ENCODE peak calls at places on chromosomes 4 and X, in seven cellular contexts. A, Y, O, P, J, S and W are unnamed samples.

GRCh38 chr4:113869743-113870375 is 108.3 kb upstream of the CAMK2D start:
- DNase-seq in A (no peak), Y (peak; percentile 27), O (peak; percentile 30), P (no peak), J (no peak), S (no peak), W (no peak)

GRCh38 chr4:85952518-85952917 is 407.3 kb downstream of the MAPK10 start:
- DNase-seq in A (no peak), Y (peak; percentile 77), O (no peak), P (no peak), J (no peak), S (no peak), W (no peak)

GRCh38 chr4:151688003-151688784 is 72.6 kb downstream of the GATB start:
- DNase-seq in A (no peak), Y (peak; percentile 21), O (no peak), P (no peak), J (no peak), S (no peak), W (no peak)

GRCh38 chr4:126136922-126137781 is 822.4 kb downstream of the FAT4 start:
- DNase-seq in A (no peak), Y (no peak), O (no peak), P (no peak), J (no peak), S (no peak), W (no peak)

GRCh38 chr4:7398104-7398423 is 36.7 kb downstream of the PSAPL1 start:
- DNase-seq in A (peak; percentile 77), Y (no peak), O (no peak), P (peak; percentile 80), J (no peak), S (peak; percentile 37), W (peak; percentile 18)

GRCh38 chr4:37966044-37966443 is 5.8 kb downstream of the PTTG2 start:
- DNase-seq in A (no peak), Y (no peak), O (no peak), P (no peak), J (no peak), S (no peak), W (no peak)

GRCh38 chrX:25442501-25442900 is 426.7 kb upstream of the ARX start:
- DNase-seq in A (no peak), Y (no peak), O (no peak), P (no peak), J (no peak), S (no peak), W (no peak)

GRCh38 chrX:46918434-46918833 is 6.2 kb downstream of the JADE3 start:
- DNase-seq in A (no peak), Y (no peak), O (peak; percentile 35), P (no peak), J (no peak), S (no peak), W (no peak)

GRCh38 chr4:113683143-113683542 is 78.4 kb downstream of the CAMK2D start:
- DNase-seq in A (no peak), Y (no peak), O (no peak), P (no peak), J (no peak), S (no peak), W (peak; percentile 48)

GRCh38 chr4:43066415-43066814 is 173.9 kb downstream of the GRXCR1 start:
- DNase-seq in A (no peak), Y (no peak), O (no peak), P (no peak), J (no peak), S (no peak), W (no peak)

GRCh38 chr4:48585401-48585800 is 95.3 kb downstream of the ZAR1 start:
- DNase-seq in A (no peak), Y (no peak), O (no peak), P (no peak), J (no peak), S (no peak), W (no peak)

GRCh38 chrX:86171366-86171765 is 23.1 kb downstream of the DACH2 start:
- DNase-seq in A (no peak), Y (peak; percentile 3), O (no peak), P (no peak), J (no peak), S (no peak), W (no peak)

GRCh38 chr4:125369098-125369497 is 54.3 kb downstream of the FAT4 start:
- DNase-seq in A (no peak), Y (no peak), O (no peak), P (no peak), J (no peak), S (no peak), W (no peak)

GRCh38 chr4:63563288-63564014 is 845.8 kb downstream of the TECRL start:
- DNase-seq in A (no peak), Y (no peak), O (no peak), P (no peak), J (no peak), S (no peak), W (no peak)

GRCh38 chrX:16836371-16836770 is 33.8 kb downstream of the RBBP7 start:
- DNase-seq in A (no peak), Y (no peak), O (peak; percentile 49), P (no peak), J (no peak), S (no peak), W (peak; percentile 10)

GRCh38 chr4:3311489-3312171 is 18.8 kb downstream of the RGS12 start:
- DNase-seq in A (no peak), Y (no peak), O (peak; percentile 18), P (no peak), J (no peak), S (peak; percentile 27), W (peak; percentile 42)

GRCh38 chrX:17842769-17843525 is 18.2 kb downstream of the RAI2 start:
- DNase-seq in A (no peak), Y (peak; percentile 1), O (no peak), P (no peak), J (no peak), S (no peak), W (no peak)

GRCh38 chrX:97616883-97617510 is 733.3 kb downstream of the RPA4 start:
- DNase-seq in A (no peak), Y (peak; percentile 77), O (no peak), P (no peak), J (no peak), S (no peak), W (no peak)

GRCh38 chr4:188399834-188400233 is 260.6 kb downstream of the TRIML1 start:
- DNase-seq in A (no peak), Y (no peak), O (no peak), P (no peak), J (no peak), S (no peak), W (no peak)

GRCh38 chr4:16779028-16779675 is 119.3 kb downstream of the LDB2 start:
- DNase-seq in A (no peak), Y (no peak), O (no peak), P (no peak), J (no peak), S (no peak), W (no peak)

GRCh38 chr4:163107754-163108153 is 58.9 kb downstream of the NAF1 start:
- DNase-seq in A (no peak), Y (peak; percentile 63), O (no peak), P (no peak), J (no peak), S (no peak), W (no peak)

GRCh38 chr4:11456441-11456840 is 27.7 kb upstream of the HS3ST1 start:
- DNase-seq in A (no peak), Y (no peak), O (no peak), P (no peak), J (no peak), S (no peak), W (no peak)

DNA sequence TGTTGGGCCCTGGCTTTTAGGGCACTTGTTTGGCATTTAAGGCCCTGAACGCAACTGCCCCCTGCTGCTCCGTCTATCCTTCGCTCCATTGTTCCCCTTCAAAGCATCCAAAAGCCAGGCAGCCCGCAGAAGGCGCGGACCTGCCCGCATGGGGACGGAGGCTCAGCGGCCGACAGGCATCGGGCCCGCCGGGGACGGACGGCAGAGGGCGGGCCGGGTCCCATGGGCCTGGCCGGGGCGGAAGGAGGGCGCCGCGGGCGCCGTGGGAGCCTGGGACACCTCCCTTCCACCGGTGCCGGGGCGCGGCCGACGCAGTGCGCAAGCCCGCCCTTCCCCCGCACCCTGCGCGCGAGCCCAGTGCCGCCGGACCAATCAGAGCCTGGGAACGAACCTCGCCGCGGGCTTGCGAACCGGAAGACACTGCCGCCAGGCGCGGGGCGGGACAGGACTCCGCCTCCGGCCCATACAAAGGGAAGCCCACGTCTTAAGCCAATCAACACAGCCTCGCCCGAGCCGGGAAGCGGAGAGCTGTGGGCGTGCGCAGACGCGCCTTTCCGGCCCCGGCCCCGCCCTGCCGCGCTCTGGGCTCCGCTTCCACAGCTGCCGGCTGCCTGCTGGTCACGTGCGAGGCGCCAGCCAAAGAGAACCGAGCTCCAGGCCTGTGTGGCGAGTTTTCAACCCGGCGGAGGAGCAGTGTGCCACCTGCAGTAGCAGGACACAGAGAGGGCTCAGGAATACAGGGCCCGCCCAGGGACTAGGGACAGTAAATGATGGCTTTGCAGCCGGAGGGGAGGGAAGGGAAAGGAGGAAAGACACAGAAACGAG is 2.1 kb upstream of the ARHGAP4 start:
- DNase-seq in A (peak; percentile 98), Y (peak; percentile 98), O (peak; percentile 96), P (peak; percentile 97), J (peak; percentile 96), S (peak; percentile 99), W (peak; percentile 96)
- TF ChIP-seq POLR2AphosphoS5 in A (peak; percentile 64), Y (peak; percentile 84), O (peak; percentile 80), P (peak; percentile 48), J (peak; percentile 84), S (peak; percentile 89), W (peak; percentile 69)

GRCh38 chrX:74291964-74292891 is 11.8 kb upstream of the ZCCHC13 start:
- DNase-seq in A (peak; percentile 95), Y (peak; percentile 88), O (peak; percentile 86), P (peak; percentile 89), J (peak; percentile 97), S (peak; percentile 94), W (peak; percentile 89)
- TF ChIP-seq POLR2A in A (no peak), Y (peak; percentile 85), O (no peak), P (no peak), J (no peak), S (no peak), W (peak; percentile 53)

DNA sequence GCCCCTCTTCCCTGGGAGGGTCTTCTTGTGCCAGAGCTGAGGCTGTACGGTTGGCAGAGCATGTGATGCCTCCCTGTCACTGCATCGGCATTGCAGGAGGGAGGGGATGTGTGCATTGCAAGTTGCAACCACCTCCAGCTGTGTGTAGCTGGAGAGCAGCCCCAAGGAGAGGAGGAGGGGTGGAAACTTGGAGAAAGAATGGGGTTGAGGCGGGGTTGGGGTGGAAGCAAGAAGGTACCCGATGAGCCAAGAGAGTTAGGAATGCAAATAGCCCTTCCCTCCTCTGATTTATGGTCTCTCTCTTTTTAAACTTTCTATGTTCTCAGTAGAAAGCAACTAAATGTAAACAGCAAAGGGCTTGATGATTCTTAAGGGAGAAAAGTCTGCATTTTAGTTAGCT is 48.1 kb upstream of the MND1 start:
- DNase-seq in A (peak; percentile 74), Y (no peak), O (no peak), P (no peak), J (peak; percentile 77), S (no peak), W (peak; percentile 23)
- H3K9me3 ChIP-seq in A (no peaks in the 10 kb centered on the region), Y (no peaks in the 10 kb centered on the region), O (no peaks in the 10 kb centered on the region), P (no peaks in the 10 kb centered on the region), J (no peaks in the 10 kb centered on the region), S (peaks cover 19% of the 10 kb centered on the region), W (no peaks in the 10 kb centered on the region)

GRCh38 chrX:57289089-57289488 is 2.6 kb downstream of the FAAH2 start:
- DNase-seq in A (no peak), Y (no peak), O (no peak), P (no peak), J (no peak), S (no peak), W (no peak)

GRCh38 chrX:57282568-57282967 is 3.9 kb upstream of the FAAH2 start:
- DNase-seq in A (no peak), Y (no peak), O (no peak), P (no peak), J (no peak), S (no peak), W (no peak)

GRCh38 chrX:57285001-57285400 is 1.5 kb upstream of the FAAH2 start:
- DNase-seq in A (no peak), Y (no peak), O (no peak), P (no peak), J (no peak), S (no peak), W (no peak)

GRCh38 chrX:57286507-57287251 is at the start of gene FAAH2:
- DNase-seq in A (no peak), Y (peak; percentile 1), O (peak; percentile 77), P (peak; percentile 73), J (no peak), S (peak; percentile 66), W (peak; percentile 79)
- TF ChIP-seq POLR2AphosphoS5 in A (no peak), Y (no peak), O (peak; percentile 64), P (no peak), J (no peak), S (peak; percentile 32), W (no peak)